ENCODE peak calls at places on chromosomes 12 and 14, in four cellular contexts. Z is lower leg skin, K is NCI-H2107, P is cardiac fibroblast. B is an unnamed sample.

GRCh38 chr12:3076730-3077571 is at the start of gene TSPAN9:
- DNase-seq in Z (peak), K (no peak), P (peak), B (peak)

GRCh38 chr12:98895086-98895651 is 250.1 kb downstream of the APAF1 start:
- DNase-seq in Z (no peak), K (no peak), P (no peak), B (no peak)

GRCh38 chr14:30191639-30192279 is 264.1 kb upstream of the PRKD1 start:
- DNase-seq in Z (no peak), K (no peak), P (no peak), B (no peak)

GRCh38 chr12:3034067-3034750 is 43.0 kb upstream of the TSPAN9 start:
- DNase-seq in Z (no peak), K (no peak), P (peak), B (peak)

GRCh38 chr14:104295681-104296387 is 157.4 kb downstream of the KIF26A start:
- DNase-seq in Z (peak), K (no peak), P (no peak), B (no peak)

GRCh38 chr14:52333823-52334657 is 19.9 kb downstream of the PTGER2 start:
- DNase-seq in Z (no peak), K (no peak), P (peak), B (no peak)

GRCh38 chr12:52056801-52057613 is 5.8 kb downstream of the NR4A1 start:
- DNase-seq in Z (no peak), K (no peak), P (peak), B (no peak)

GRCh38 chr14:100899841-100900771 is 3.4 kb downstream of the RTL1 start:
- DNase-seq in Z (peak), K (peak), P (no peak), B (no peak)

GRCh38 chr12:78232756-78233155 is 402.1 kb downstream of the NAV3 start:
- DNase-seq in Z (no peak), K (no peak), P (no peak), B (no peak)

GRCh38 chr12:12927211-12928079 is 24.5 kb downstream of the GPRC5D start:
- DNase-seq in Z (peak), K (peak), P (peak), B (peak)

GRCh38 chr12:14950982-14951746 is 10.2 kb downstream of the ARHGDIB start:
- DNase-seq in Z (no peak), K (no peak), P (peak), B (no peak)

B was measured in astrocyte of the spinal cord.